ENCODE peak calls at places on chromosomes 12 and 14, in five cellular contexts. O is left cardiac atrium; H is activated CD8-positive, alpha-beta T cell treated with anti-CD3 and anti-CD28 coated beads for 36 hours; K is RWPE2; I is heart right ventricle. L is an unnamed sample.

GRCh38 chr14:60188115-60188514 is 22.9 kb upstream of the DHRS7 start:
- ATAC-seq in O (no peak), H (no peak), K (no peak), I (no peak), L (no peak)

GRCh38 chr12:1575799-1576401 is 18.5 kb downstream of the FBXL14 start:
- ATAC-seq in O (peak; percentile 40), H (no peak), K (peak; percentile 7), I (peak; percentile 45), L (peak; percentile 11)

GRCh38 chr12:47614521-47614920 is 91.3 kb downstream of the RPAP3 start:
- ATAC-seq in O (no peak), H (no peak), K (no peak), I (no peak), L (no peak)

GRCh38 chr14:79645753-79646362 is 565.4 kb downstream of the DIO2 start:
- ATAC-seq in O (no peak), H (no peak), K (no peak), I (no peak), L (no peak)

GRCh38 chr12:103085541-103085940 is 128.1 kb downstream of the ASCL1 start:
- ATAC-seq in O (no peak), H (no peak), K (no peak), I (no peak), L (no peak)

GRCh38 chr12:31015215-31015614 is 58.4 kb upstream of the DDX11 start:
- ATAC-seq in O (no peak), H (no peak), K (no peak), I (no peak), L (no peak)

GRCh38 chr14:73069585-73069984 is 11.3 kb downstream of the RBM25 start:
- ATAC-seq in O (no peak), H (no peak), K (no peak), I (no peak), L (no peak)

GRCh38 chr14:103123634-103124500 is 606 bp downstream of the TNFAIP2 start:
- ATAC-seq in O (peak; percentile 23), H (no peak), K (no peak), I (peak; percentile 23), L (peak; percentile 21)

GRCh38 chr12:131784909-131785762 is 43.1 kb upstream of the MMP17 start:
- ATAC-seq in O (no peak), H (no peak), K (no peak), I (no peak), L (no peak)

GRCh38 chr14:101628975-101629374 is 67.7 kb downstream of the DIO3 start:
- ATAC-seq in O (peak; percentile 5), H (no peak), K (no peak), I (peak; percentile 4), L (no peak)

GRCh38 chr14:77290705-77291104 is 19.7 kb upstream of the NGB start:
- ATAC-seq in O (no peak), H (no peak), K (peak; percentile 56), I (no peak), L (no peak)

GRCh38 chr12:52796839-52797528 is 1.1 kb upstream of the KRT3 start:
- ATAC-seq in O (no peak), H (no peak), K (no peak), I (no peak), L (no peak)

GRCh38 chr12:2974560-2974971 is 15.4 kb downstream of the TEAD4 start:
- ATAC-seq in O (peak; percentile 65), H (no peak), K (peak; percentile 70), I (peak; percentile 52), L (no peak)

GRCh38 chr12:67426067-67426466 is 156.9 kb downstream of the CAND1 start:
- ATAC-seq in O (peak; percentile 20), H (no peak), K (no peak), I (no peak), L (no peak)

GRCh38 chr12:67474934-67475620 is 173.5 kb upstream of the DYRK2 start:
- ATAC-seq in O (no peak), H (no peak), K (no peak), I (no peak), L (no peak)

GRCh38 chr14:51872396-51872795 is 12.0 kb downstream of the GNG2 start:
- ATAC-seq in O (no peak), H (no peak), K (no peak), I (no peak), L (no peak)

GRCh38 chr12:96121271-96121711 is 72.9 kb upstream of the ELK3 start:
- ATAC-seq in O (peak; percentile 38), H (peak; percentile 64), K (no peak), I (no peak), L (no peak)

GRCh38 chr14:36091096-36091495 is 85.4 kb downstream of the PTCSC3 start:
- ATAC-seq in O (peak; percentile 98), H (no peak), K (peak; percentile 98), I (no peak), L (no peak)